ENCODE peak calls at places on chromosome 20, in seven cellular contexts. B, Q, K, Y, R, L and X are unnamed samples. For H3K27me3 and H3K4me1, the result is how much of the 10 kb centered on the place peaks cover.

GRCh38 chr20:20195011-20195705 is 142.8 kb downstream of the CFAP61 start:
- DNase-seq in B (no peak), Q (no peak), K (peak), Y (peak), R (no peak), L (no peak), X (no peak)

GRCh38 chr20:17971571-17972013 is 2.8 kb downstream of the MGME1 start:
- DNase-seq in B (peak), Q (peak), K (no peak), Y (no peak), R (peak), L (peak), X (no peak)

GRCh38 chr20:278607-279571 is 11.7 kb downstream of the C20orf96 start:
- DNase-seq in B (no peak), Q (peak), K (no peak), Y (peak), R (no peak), L (no peak), X (no peak)

GRCh38 chr20:48706116-48706656 is 121.6 kb downstream of the PREX1 start:
- DNase-seq in B (no peak), Q (no peak), K (no peak), Y (no peak), R (no peak), L (no peak), X (peak)

GRCh38 chr20:14223806-14224205 is 113.6 kb downstream of the FLRT3 start:
- DNase-seq in B (no peak), Q (no peak), K (no peak), Y (no peak), R (no peak), L (peak), X (no peak)

GRCh38 chr20:58018590-58018989 is 209.9 kb downstream of the ANKRD60 start:
- DNase-seq in B (no peak), Q (no peak), K (no peak), Y (no peak), R (no peak), L (no peak), X (no peak)

GRCh38 chr20:13546497-13547131 is 92.1 kb downstream of the TASP1 start:
- DNase-seq in B (peak), Q (peak), K (peak), Y (peak), R (peak), L (peak), X (peak)

GRCh38 chr20:4932061-4932460 is 69.2 kb downstream of the SLC23A2 start:
- DNase-seq in B (no peak), Q (no peak), K (no peak), Y (no peak), R (no peak), L (no peak), X (no peak)

GRCh38 chr20:38278150-38278549 is 17.6 kb upstream of the KIAA1755 start:
- DNase-seq in B (no peak), Q (no peak), K (no peak), Y (no peak), R (peak), L (no peak), X (no peak)

GRCh38 chr20:57053067-57053466 is 213.4 kb downstream of the BMP7 start:
- DNase-seq in B (no peak), Q (no peak), K (no peak), Y (no peak), R (no peak), L (no peak), X (no peak)

GRCh38 chr20:33450867-33451266 is 7.3 kb upstream of the SNTA1 start:
- DNase-seq in B (no peak), Q (no peak), K (no peak), Y (no peak), R (no peak), L (peak), X (no peak)

GRCh38 chr20:51094221-51094620 is 71.3 kb upstream of the KCNG1 start:
- DNase-seq in B (no peak), Q (peak), K (no peak), Y (no peak), R (no peak), L (no peak), X (no peak)

GRCh38 chr20:37992802-37993538 is 40.3 kb downstream of the TTI1 start:
- DNase-seq in B (peak), Q (no peak), K (peak), Y (peak), R (peak), L (peak), X (no peak)

GRCh38 chr20:24993337-24994185 is 1.0 kb upstream of the APMAP start:
- DNase-seq in B (peak), Q (peak), K (no peak), Y (no peak), R (peak), L (peak), X (no peak)

GRCh38 chr20:36792422-36792821 is 18.9 kb upstream of the DSN1 start:
- DNase-seq in B (peak), Q (peak), K (peak), Y (peak), R (peak), L (peak), X (no peak)

GRCh38 chr20:33554914-33555420 is 65.1 kb downstream of the CBFA2T2 start:
- DNase-seq in B (peak), Q (no peak), K (no peak), Y (peak), R (peak), L (peak), X (peak)

GRCh38 chr20:37364927-37365272 is 19.0 kb downstream of the SRC start:
- DNase-seq in B (no peak), Q (peak), K (no peak), Y (no peak), R (no peak), L (no peak), X (no peak)

GRCh38 chr20:32982617-32983458 is 21.4 kb downstream of the SUN5 start:
- DNase-seq in B (peak), Q (no peak), K (peak), Y (peak), R (no peak), L (no peak), X (no peak)

GRCh38 chr20:51678041-51678697 is 90.0 kb downstream of the ATP9A start:
- DNase-seq in B (no peak), Q (no peak), K (no peak), Y (no peak), R (no peak), L (no peak), X (no peak)

GRCh38 chr20:11777861-11778570 is 139.7 kb upstream of the BTBD3 start:
- DNase-seq in B (no peak), Q (no peak), K (no peak), Y (no peak), R (peak), L (peak), X (no peak)

GRCh38 chr20:5829241-5829809 is 79.1 kb downstream of the SHLD1 start:
- DNase-seq in B (no peak), Q (no peak), K (no peak), Y (no peak), R (no peak), L (no peak), X (no peak)

GRCh38 chr20:1338801-1339200 is 9.9 kb upstream of the SDCBP2 start:
- DNase-seq in B (no peak), Q (peak), K (no peak), Y (no peak), R (no peak), L (no peak), X (no peak)

GRCh38 chr20:12592756-12593155 is 416.0 kb upstream of the SPTLC3 start:
- DNase-seq in B (no peak), Q (no peak), K (no peak), Y (no peak), R (no peak), L (no peak), X (no peak)

GRCh38 chr20:32966881-32967781 is 37.1 kb downstream of the SUN5 start:
- DNase-seq in B (no peak), Q (peak), K (no peak), Y (no peak), R (no peak), L (no peak), X (peak)

GRCh38 chr20:53048387-53048786 is 76.2 kb downstream of the TSHZ2 start:
- DNase-seq in B (no peak), Q (no peak), K (no peak), Y (no peak), R (no peak), L (no peak), X (no peak)

GRCh38 chr20:11218035-11218680 is 544.4 kb upstream of the JAG1 start:
- DNase-seq in B (no peak), Q (no peak), K (no peak), Y (no peak), R (no peak), L (no peak), X (no peak)

GRCh38 chr20:51623255-51623654 is 80.7 kb upstream of the NFATC2 start:
- DNase-seq in B (no peak), Q (no peak), K (no peak), Y (no peak), R (no peak), L (no peak), X (no peak)

GRCh38 chr20:46816916-46817638 is 77.6 kb upstream of the EYA2 start:
- DNase-seq in B (no peak), Q (no peak), K (no peak), Y (no peak), R (no peak), L (no peak), X (no peak)

DNA sequence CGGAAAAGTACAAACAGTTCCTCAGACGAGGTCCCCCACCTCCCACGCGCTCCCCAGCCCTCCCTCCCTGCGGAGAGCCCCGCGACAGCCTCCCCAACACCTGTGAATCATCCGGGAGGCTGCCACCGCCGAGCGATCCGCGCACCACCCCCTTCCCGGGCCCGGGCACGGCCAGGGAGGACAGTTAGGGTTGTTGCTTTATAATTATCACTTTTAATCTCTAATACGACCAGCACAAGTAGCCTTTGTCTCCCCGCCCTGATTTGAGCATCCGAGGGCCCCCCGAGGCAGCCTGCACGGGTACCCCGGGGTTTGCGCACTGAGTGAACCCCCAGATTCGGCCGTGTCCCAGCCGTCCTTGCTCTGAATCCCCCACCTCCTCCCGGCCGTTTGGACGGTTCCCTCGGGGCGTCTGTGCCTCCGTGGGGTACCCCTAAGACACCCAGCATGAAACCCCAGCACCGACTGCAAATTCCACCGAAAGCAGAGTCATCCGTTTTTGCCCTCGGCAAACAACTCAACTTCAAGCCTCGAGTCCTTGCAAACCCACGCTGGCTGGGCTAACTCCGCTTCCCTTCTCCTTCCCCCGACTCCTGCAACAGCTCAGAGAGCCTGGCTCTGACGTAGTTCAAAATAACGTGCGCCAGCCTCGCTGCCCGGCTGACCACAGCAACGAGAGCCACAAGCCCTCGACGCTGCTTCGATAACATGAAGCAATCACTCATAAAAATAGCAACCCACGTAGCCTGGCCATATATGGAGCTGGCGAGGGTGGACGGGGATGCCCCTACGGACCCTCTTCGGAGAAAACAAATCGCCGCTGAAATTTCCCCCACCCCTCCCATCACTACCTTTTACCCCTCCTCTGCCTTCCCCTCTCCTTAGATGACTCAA is 866 bp upstream of the SNAP25 start:
- DNase-seq in B (no peak), Q (peak), K (no peak), Y (no peak), R (peak), L (no peak), X (no peak)
- H3K4me3 ChIP-seq in B (no peak), Q (peak), K (no peak), Y (peak), R (peak), L (no peak), X (no peak)

GRCh38 chr20:63317061-63317460 is 24.1 kb downstream of the COL20A1 start:
- DNase-seq in B (no peak), Q (no peak), K (no peak), Y (no peak), R (no peak), L (no peak), X (no peak)
- H3K27me3 ChIP-seq in B (half or more), Q (under half), K (under half), Y (under half), R (half or more), L (under half), X (under half)

DNA sequence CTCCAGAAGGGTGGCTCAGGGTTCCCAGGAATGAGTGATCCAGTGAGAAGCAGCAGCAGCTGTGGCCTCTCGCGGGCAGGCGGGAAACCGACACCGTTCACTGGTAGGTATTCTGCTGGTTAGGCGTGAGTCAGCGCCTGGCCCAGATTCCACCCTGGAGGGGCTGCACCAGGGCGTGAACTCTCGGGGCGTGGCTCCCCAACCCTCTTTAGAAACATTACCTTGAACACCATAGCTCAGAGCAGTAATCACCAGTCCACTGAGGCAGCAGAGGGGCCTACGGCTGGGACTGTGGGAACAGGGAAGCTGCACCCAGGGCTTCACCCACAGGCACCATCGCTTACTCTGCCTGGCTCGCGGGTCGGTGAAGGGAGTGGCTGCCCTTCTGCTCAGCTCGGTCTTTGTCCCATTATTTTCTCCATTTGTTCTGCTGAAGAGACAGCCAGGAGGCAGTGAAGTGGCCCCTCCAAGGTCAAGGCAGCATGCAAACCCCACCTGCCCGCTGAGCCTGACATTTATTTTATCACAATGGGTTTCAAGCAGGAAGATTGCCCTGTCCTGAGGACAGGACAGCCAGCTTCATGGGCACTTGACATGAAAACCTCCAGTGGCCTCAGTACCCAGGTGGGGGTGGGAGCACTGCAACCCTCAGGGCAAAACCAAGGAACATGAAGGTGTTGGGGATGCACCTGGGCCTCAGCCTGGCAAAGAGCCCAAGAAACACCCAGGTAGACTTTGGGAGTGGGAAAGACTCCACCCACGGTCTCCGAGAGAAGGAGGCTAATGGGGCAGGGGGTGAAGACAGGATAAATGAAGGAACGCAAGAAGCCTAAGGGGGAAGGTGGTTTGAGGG is 51.0 kb upstream of the CD93 start:
- DNase-seq in B (no peak), Q (no peak), K (no peak), Y (no peak), R (no peak), L (no peak), X (no peak)
- H3K4me1 ChIP-seq in B (under half), Q (under half), K (under half), Y (under half), R (under half), L (under half), X (under half)

DNA sequence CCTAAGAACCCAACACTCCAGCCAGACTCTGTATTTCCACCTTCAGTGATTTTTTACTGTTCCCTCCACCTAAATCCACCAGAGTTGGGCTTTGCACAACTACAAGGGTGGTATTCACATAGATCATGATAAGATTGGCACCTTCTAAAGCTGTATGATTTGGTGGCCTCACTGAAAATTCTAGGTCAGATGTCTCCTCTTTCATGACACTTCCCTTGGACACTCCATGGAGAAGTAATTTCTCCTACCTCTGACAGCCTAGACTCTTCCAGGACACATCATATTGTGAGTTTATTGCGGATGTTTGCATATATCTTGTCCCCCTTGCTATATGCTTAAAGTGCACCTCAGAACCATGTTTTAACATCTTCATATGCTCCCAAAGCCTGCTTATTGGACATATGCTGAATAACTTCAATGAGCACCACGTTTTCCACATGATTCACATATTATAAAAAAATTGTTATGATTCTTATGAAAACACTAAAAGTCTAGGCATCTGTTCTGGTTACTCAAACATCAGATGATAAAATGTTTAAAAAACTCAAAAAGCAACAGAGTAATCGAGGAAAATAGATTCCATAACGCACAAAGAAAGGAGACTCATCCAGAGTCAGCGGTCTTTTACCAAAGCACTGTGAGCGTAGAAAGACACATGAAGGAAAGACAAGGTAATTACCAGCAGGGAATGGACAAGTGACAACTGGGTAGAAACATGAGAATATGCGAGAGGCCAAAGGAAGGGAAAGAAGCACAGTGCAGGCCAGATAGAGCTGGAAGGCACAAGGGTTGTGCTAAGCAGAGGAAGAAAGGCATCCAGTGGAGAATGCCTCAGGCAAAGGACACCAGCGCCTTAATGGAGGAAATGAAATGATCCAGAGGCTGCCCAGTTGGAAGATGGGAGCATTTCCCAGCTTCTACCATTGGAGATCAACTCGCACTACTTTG is 46.5 kb downstream of the KIF16B start:
- DNase-seq in B (no peak), Q (no peak), K (no peak), Y (no peak), R (no peak), L (no peak), X (no peak)
- H3K4me3 ChIP-seq in B (no peak), Q (no peak), K (no peak), Y (no peak), R (no peak), L (no peak), X (no peak)

DNA sequence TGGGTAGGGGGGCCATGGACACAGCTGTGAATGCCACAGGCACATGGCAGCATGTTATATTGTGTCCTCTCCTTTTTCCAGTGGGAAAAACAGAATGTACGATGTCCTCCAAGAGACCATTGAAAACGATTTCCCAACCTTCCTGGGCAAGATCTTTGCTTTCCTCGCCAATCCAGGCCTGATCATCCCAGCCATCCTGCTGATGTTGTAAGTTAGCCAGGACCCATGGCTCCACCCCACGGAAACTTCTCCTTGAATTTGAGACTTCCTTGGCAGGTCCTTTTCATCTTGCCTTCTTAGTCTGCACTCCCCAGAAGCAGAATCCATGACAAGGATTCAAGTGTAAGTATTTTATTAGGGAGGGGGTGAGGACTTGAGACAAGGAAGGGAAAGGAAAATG is 28.2 kb upstream of the NOP56 start:
- DNase-seq in B (no peak), Q (no peak), K (no peak), Y (no peak), R (no peak), L (no peak), X (no peak)
- H3K27me3 ChIP-seq in B (under half), Q (under half), K (under half), Y (under half), R (under half), L (under half), X (under half)